ENCODE peak calls at places on chromosomes 16 and 17, in six cellular contexts. One of them, this sample, is unnamed.

GRCh38 chr17:44889003-44889402 is 10.2 kb downstream of the EFTUD2 start:
- DNase-seq in upper lobe of right lung: no peak
- DNase-seq in GM12865: no peak
- DNase-seq in cardiac muscle cell: no peak
- DNase-seq in Caco-2: no peak
- DNase-seq in AG04449: no peak
- DNase-seq in this sample: no peak

GRCh38 chr17:44987194-44987882 is 19.2 kb upstream of the C1QL1 start:
- DNase-seq in GM12865: no peak
- DNase-seq in AG04449: no peak
- DNase-seq in cardiac muscle cell: peak; percentile 54
- DNase-seq in Caco-2: no peak
- DNase-seq in upper lobe of right lung: no peak
- DNase-seq in this sample: no peak

GRCh38 chr16:20938426-20938825 is 37.9 kb downstream of the LYRM1 start:
- DNase-seq in Caco-2: no peak
- DNase-seq in AG04449: no peak
- DNase-seq in GM12865: no peak
- DNase-seq in upper lobe of right lung: no peak
- DNase-seq in cardiac muscle cell: no peak
- DNase-seq in this sample: no peak

GRCh38 chr17:58344047-58344790 is 7.8 kb downstream of the SUPT4H1 start:
- DNase-seq in Caco-2: no peak
- DNase-seq in AG04449: no peak
- DNase-seq in cardiac muscle cell: no peak
- DNase-seq in upper lobe of right lung: peak; percentile 55
- DNase-seq in GM12865: peak; percentile 99
- DNase-seq in this sample: no peak

GRCh38 chr16:80614908-80615696 is 74.3 kb downstream of the DYNLRB2 start:
- DNase-seq in cardiac muscle cell: no peak
- DNase-seq in upper lobe of right lung: no peak
- DNase-seq in GM12865: no peak
- DNase-seq in AG04449: peak; percentile 71
- DNase-seq in Caco-2: no peak
- DNase-seq in this sample: no peak

GRCh38 chr16:56637814-56638750 is at the start of gene MT1A:
- DNase-seq in AG04449: no peak
- DNase-seq in Caco-2: peak; percentile 72
- DNase-seq in cardiac muscle cell: peak; percentile 69
- DNase-seq in upper lobe of right lung: peak; percentile 83
- DNase-seq in GM12865: no peak
- DNase-seq in this sample: no peak

GRCh38 chr16:79380990-79381389 is 219.5 kb downstream of the MAF start:
- DNase-seq in Caco-2: no peak
- DNase-seq in AG04449: no peak
- DNase-seq in cardiac muscle cell: no peak
- DNase-seq in GM12865: no peak
- DNase-seq in upper lobe of right lung: no peak
- DNase-seq in this sample: no peak

GRCh38 chr17:2137342-2138098 is 82.6 kb downstream of the HIC1 start:
- DNase-seq in cardiac muscle cell: no peak
- DNase-seq in GM12865: peak; percentile 90
- DNase-seq in Caco-2: no peak
- DNase-seq in AG04449: no peak
- DNase-seq in upper lobe of right lung: no peak
- DNase-seq in this sample: no peak

GRCh38 chr17:43790311-43790940 is 10.2 kb downstream of the CFAP97D1 start:
- DNase-seq in GM12865: no peak
- DNase-seq in cardiac muscle cell: no peak
- DNase-seq in AG04449: no peak
- DNase-seq in upper lobe of right lung: no peak
- DNase-seq in Caco-2: no peak
- DNase-seq in this sample: no peak

GRCh38 chr17:62895650-62896301 is 70.3 kb upstream of the TANC2 start:
- DNase-seq in AG04449: no peak
- DNase-seq in GM12865: no peak
- DNase-seq in Caco-2: no peak
- DNase-seq in upper lobe of right lung: no peak
- DNase-seq in cardiac muscle cell: no peak
- DNase-seq in this sample: no peak

GRCh38 chr17:48625502-48626201 is 506 bp downstream of the HOXB9 start:
- DNase-seq in upper lobe of right lung: no peak
- DNase-seq in cardiac muscle cell: no peak
- DNase-seq in GM12865: peak; percentile 51
- DNase-seq in AG04449: no peak
- DNase-seq in Caco-2: peak; percentile 90
- DNase-seq in this sample: no peak

GRCh38 chr17:35243459-35244204 is 760 bp downstream of the SLFN5 start:
- DNase-seq in upper lobe of right lung: peak; percentile 67
- DNase-seq in GM12865: peak; percentile 54
- DNase-seq in AG04449: peak; percentile 19
- DNase-seq in cardiac muscle cell: peak; percentile 38
- DNase-seq in Caco-2: no peak
- DNase-seq in this sample: peak; percentile 11

GRCh38 chr16:80527297-80527696 is 13.5 kb upstream of the DYNLRB2 start:
- DNase-seq in AG04449: no peak
- DNase-seq in cardiac muscle cell: peak; percentile 9
- DNase-seq in GM12865: peak; percentile 76
- DNase-seq in Caco-2: no peak
- DNase-seq in upper lobe of right lung: no peak
- DNase-seq in this sample: peak; percentile 11

GRCh38 chr17:50943575-50943933 is 77.4 kb upstream of the TOB1 start:
- DNase-seq in GM12865: no peak
- DNase-seq in upper lobe of right lung: peak; percentile 51
- DNase-seq in Caco-2: peak; percentile 35
- DNase-seq in AG04449: no peak
- DNase-seq in cardiac muscle cell: no peak
- DNase-seq in this sample: no peak

GRCh38 chr17:81940538-81941483 is 3.7 kb upstream of the PYCR1 start:
- DNase-seq in AG04449: no peak
- DNase-seq in cardiac muscle cell: no peak
- DNase-seq in Caco-2: no peak
- DNase-seq in GM12865: no peak
- DNase-seq in upper lobe of right lung: no peak
- DNase-seq in this sample: no peak

GRCh38 chr16:82892327-82892726 is 265.6 kb downstream of the CDH13 start:
- DNase-seq in AG04449: no peak
- DNase-seq in GM12865: no peak
- DNase-seq in upper lobe of right lung: no peak
- DNase-seq in Caco-2: no peak
- DNase-seq in cardiac muscle cell: no peak
- DNase-seq in this sample: no peak

GRCh38 chr17:17151962-17152361 is 54.2 kb downstream of the PLD6 start:
- DNase-seq in AG04449: peak; percentile 78
- DNase-seq in upper lobe of right lung: peak; percentile 77
- DNase-seq in GM12865: peak; percentile 15
- DNase-seq in cardiac muscle cell: no peak
- DNase-seq in Caco-2: no peak
- DNase-seq in this sample: no peak

GRCh38 chr16:6672507-6672906 is 660.1 kb upstream of the RBFOX1 start:
- DNase-seq in cardiac muscle cell: no peak
- DNase-seq in GM12865: no peak
- DNase-seq in AG04449: no peak
- DNase-seq in Caco-2: no peak
- DNase-seq in upper lobe of right lung: no peak
- DNase-seq in this sample: no peak

GRCh38 chr17:43530303-43531081 is 15.6 kb downstream of the ETV4 start:
- DNase-seq in AG04449: no peak
- DNase-seq in upper lobe of right lung: peak; percentile 75
- DNase-seq in GM12865: no peak
- DNase-seq in Caco-2: peak; percentile 51
- DNase-seq in cardiac muscle cell: peak; percentile 99
- DNase-seq in this sample: peak; percentile 92

GRCh38 chr16:49969356-49970030 is 55.5 kb upstream of the CNEP1R1 start:
- DNase-seq in Caco-2: peak; percentile 46
- DNase-seq in AG04449: no peak
- DNase-seq in GM12865: no peak
- DNase-seq in cardiac muscle cell: peak; percentile 62
- DNase-seq in upper lobe of right lung: no peak
- DNase-seq in this sample: no peak

GRCh38 chr17:60138769-60139437 is 10.9 kb upstream of the CA4 start:
- DNase-seq in upper lobe of right lung: peak; percentile 53
- DNase-seq in AG04449: no peak
- DNase-seq in Caco-2: peak; percentile 31
- DNase-seq in cardiac muscle cell: no peak
- DNase-seq in GM12865: no peak
- DNase-seq in this sample: no peak

GRCh38 chr16:54901606-54902005 is 29.1 kb upstream of the IRX5 start:
- DNase-seq in upper lobe of right lung: no peak
- DNase-seq in AG04449: no peak
- DNase-seq in cardiac muscle cell: no peak
- DNase-seq in Caco-2: no peak
- DNase-seq in GM12865: no peak
- DNase-seq in this sample: no peak

GRCh38 chr16:57809843-57810196 is 7.5 kb upstream of the KIFC3 start:
- DNase-seq in upper lobe of right lung: no peak
- DNase-seq in AG04449: no peak
- DNase-seq in GM12865: no peak
- DNase-seq in cardiac muscle cell: no peak
- DNase-seq in Caco-2: no peak
- DNase-seq in this sample: no peak

GRCh38 chr17:19770985-19771710 is 23.1 kb upstream of the ALDH3A1 start:
- DNase-seq in GM12865: no peak
- DNase-seq in Caco-2: no peak
- DNase-seq in cardiac muscle cell: no peak
- DNase-seq in AG04449: no peak
- DNase-seq in upper lobe of right lung: no peak
- DNase-seq in this sample: no peak

GRCh38 chr16:28977703-28978641 is 3.4 kb downstream of the SPNS1 start:
- DNase-seq in cardiac muscle cell: peak; percentile 30
- DNase-seq in AG04449: no peak
- DNase-seq in Caco-2: no peak
- DNase-seq in upper lobe of right lung: no peak
- DNase-seq in GM12865: peak; percentile 18
- DNase-seq in this sample: peak; percentile 38

GRCh38 chr17:77303620-77304019 is 162.9 kb downstream of the SEC14L1 start:
- DNase-seq in upper lobe of right lung: no peak
- DNase-seq in AG04449: no peak
- DNase-seq in cardiac muscle cell: no peak
- DNase-seq in GM12865: no peak
- DNase-seq in Caco-2: no peak
- DNase-seq in this sample: no peak

GRCh38 chr17:39754958-39755549 is 17.3 kb downstream of the GRB7 start:
- DNase-seq in GM12865: peak; percentile 47
- DNase-seq in upper lobe of right lung: no peak
- DNase-seq in Caco-2: no peak
- DNase-seq in cardiac muscle cell: no peak
- DNase-seq in AG04449: no peak
- DNase-seq in this sample: no peak

GRCh38 chr17:59431606-59432005 is 100.2 kb downstream of the YPEL2 start:
- DNase-seq in upper lobe of right lung: no peak
- DNase-seq in AG04449: no peak
- DNase-seq in Caco-2: no peak
- DNase-seq in GM12865: peak; percentile 26
- DNase-seq in cardiac muscle cell: no peak
- DNase-seq in this sample: no peak

GRCh38 chr16:89574681-89575246 is 794 bp upstream of the CPNE7 start:
- DNase-seq in Caco-2: no peak
- DNase-seq in GM12865: peak; percentile 73
- DNase-seq in cardiac muscle cell: peak; percentile 79
- DNase-seq in upper lobe of right lung: peak; percentile 79
- DNase-seq in AG04449: no peak
- DNase-seq in this sample: peak; percentile 52

GRCh38 chr17:51120357-51120738 is 320 bp downstream of the SPAG9 start:
- DNase-seq in GM12865: peak; percentile 58
- DNase-seq in upper lobe of right lung: no peak
- DNase-seq in AG04449: no peak
- DNase-seq in Caco-2: peak; percentile 71
- DNase-seq in cardiac muscle cell: peak; percentile 68
- DNase-seq in this sample: no peak

GRCh38 chr17:39652635-39653315 is 12.4 kb upstream of the TCAP start:
- DNase-seq in GM12865: no peak
- DNase-seq in AG04449: no peak
- DNase-seq in cardiac muscle cell: peak; percentile 66
- DNase-seq in upper lobe of right lung: no peak
- DNase-seq in Caco-2: no peak
- DNase-seq in this sample: no peak

GRCh38 chr17:55735784-55736405 is 13.2 kb upstream of the TMEM100 start:
- DNase-seq in AG04449: no peak
- DNase-seq in cardiac muscle cell: peak; percentile 66
- DNase-seq in GM12865: peak; percentile 63
- DNase-seq in upper lobe of right lung: no peak
- DNase-seq in Caco-2: peak; percentile 41
- DNase-seq in this sample: no peak

GRCh38 chr16:46690281-46691178 is 1.1 kb downstream of the ORC6 start:
- DNase-seq in AG04449: no peak
- DNase-seq in Caco-2: no peak
- DNase-seq in GM12865: peak; percentile 24
- DNase-seq in cardiac muscle cell: peak; percentile 21
- DNase-seq in upper lobe of right lung: no peak
- DNase-seq in this sample: no peak

GRCh38 chr17:41837761-41838538 is at the start of gene KLHL10:
- DNase-seq in upper lobe of right lung: peak; percentile 36
- DNase-seq in AG04449: no peak
- DNase-seq in Caco-2: no peak
- DNase-seq in cardiac muscle cell: no peak
- DNase-seq in GM12865: no peak
- DNase-seq in this sample: no peak
- TF ChIP-seq CTCF in upper lobe of right lung: no peak
- TF ChIP-seq CTCF in AG04449: no peak
- TF ChIP-seq CTCF in Caco-2: no peak
- TF ChIP-seq CTCF in cardiac muscle cell: no peak
- TF ChIP-seq CTCF in GM12865: no peak
- TF ChIP-seq CTCF in this sample: no peak

GRCh38 chr17:79546386-79546785 is 64.5 kb downstream of the RBFOX3 start:
- DNase-seq in AG04449: no peak
- DNase-seq in upper lobe of right lung: peak; percentile 16
- DNase-seq in GM12865: no peak
- DNase-seq in Caco-2: no peak
- DNase-seq in cardiac muscle cell: no peak
- DNase-seq in this sample: no peak
- TF ChIP-seq CTCF in AG04449: no peak
- TF ChIP-seq CTCF in upper lobe of right lung: no peak
- TF ChIP-seq CTCF in GM12865: no peak
- TF ChIP-seq CTCF in Caco-2: no peak
- TF ChIP-seq CTCF in cardiac muscle cell: no peak
- TF ChIP-seq CTCF in this sample: no peak

GRCh38 chr16:1781758-1782407 is 488 bp downstream of the SPSB3 start:
- DNase-seq in AG04449: no peak
- DNase-seq in GM12865: peak; percentile 42
- DNase-seq in cardiac muscle cell: peak; percentile 37
- DNase-seq in upper lobe of right lung: no peak
- DNase-seq in Caco-2: peak; percentile 60
- DNase-seq in this sample: no peak
- TF ChIP-seq CTCF in AG04449: peak; percentile 11
- TF ChIP-seq CTCF in GM12865: peak; percentile 10
- TF ChIP-seq CTCF in cardiac muscle cell: peak; percentile 4
- TF ChIP-seq CTCF in upper lobe of right lung: no peak
- TF ChIP-seq CTCF in Caco-2: peak; percentile 0
- TF ChIP-seq CTCF in this sample: peak; percentile 35

GRCh38 chr16:61936522-61936921 is 99.7 kb downstream of the CDH8 start:
- DNase-seq in GM12865: peak; percentile 1
- DNase-seq in AG04449: no peak
- DNase-seq in cardiac muscle cell: peak; percentile 41
- DNase-seq in Caco-2: no peak
- DNase-seq in upper lobe of right lung: no peak
- DNase-seq in this sample: no peak
- TF ChIP-seq CTCF in GM12865: peak; percentile 24
- TF ChIP-seq CTCF in AG04449: peak; percentile 6
- TF ChIP-seq CTCF in cardiac muscle cell: no peak
- TF ChIP-seq CTCF in Caco-2: peak; percentile 53
- TF ChIP-seq CTCF in upper lobe of right lung: no peak
- TF ChIP-seq CTCF in this sample: peak; percentile 68

This sample was measured in progenitor cell of endocrine pancreas.